ENCODE peak calls at places on chromosomes 16 and 17, in eight cellular contexts. One of them, this sample, is unnamed.

GRCh38 chr16:68792465-68793324 is 50.6 kb upstream of the TANGO6 start:
- DNase-seq in astrocyte of the hippocampus: peak
- DNase-seq in brain microvascular endothelial cell: peak
- DNase-seq in T follicular helper cell: no peak
- DNase-seq in OCI-M1: peak
- DNase-seq in stimulated activated CD4-positive, alpha-beta T cell treated with anti-CD3 and anti-CD28 coated beads, Interleukin-2, amount 100 ng/mL, for 24 hours: no peak
- DNase-seq in fibroblast of mammary gland: peak
- DNase-seq in right lobe of liver: peak
- DNase-seq in this sample: peak

GRCh38 chr16:65510850-65511249 is 389.0 kb upstream of the CDH11 start:
- DNase-seq in right lobe of liver: no peak
- DNase-seq in OCI-M1: no peak
- DNase-seq in brain microvascular endothelial cell: peak
- DNase-seq in T follicular helper cell: no peak
- DNase-seq in fibroblast of mammary gland: no peak
- DNase-seq in astrocyte of the hippocampus: peak
- DNase-seq in stimulated activated CD4-positive, alpha-beta T cell treated with anti-CD3 and anti-CD28 coated beads, Interleukin-2, amount 100 ng/mL, for 24 hours: no peak
- DNase-seq in this sample: peak

GRCh38 chr16:88973007-88973410 is 4.0 kb downstream of the CBFA2T3 start:
- DNase-seq in fibroblast of mammary gland: no peak
- DNase-seq in T follicular helper cell: no peak
- DNase-seq in stimulated activated CD4-positive, alpha-beta T cell treated with anti-CD3 and anti-CD28 coated beads, Interleukin-2, amount 100 ng/mL, for 24 hours: no peak
- DNase-seq in right lobe of liver: no peak
- DNase-seq in brain microvascular endothelial cell: no peak
- DNase-seq in OCI-M1: peak
- DNase-seq in astrocyte of the hippocampus: no peak
- DNase-seq in this sample: no peak

GRCh38 chr17:43880420-43880991 is 26.8 kb downstream of the MPP2 start:
- DNase-seq in T follicular helper cell: peak
- DNase-seq in stimulated activated CD4-positive, alpha-beta T cell treated with anti-CD3 and anti-CD28 coated beads, Interleukin-2, amount 100 ng/mL, for 24 hours: peak
- DNase-seq in fibroblast of mammary gland: no peak
- DNase-seq in OCI-M1: peak
- DNase-seq in right lobe of liver: peak
- DNase-seq in brain microvascular endothelial cell: no peak
- DNase-seq in astrocyte of the hippocampus: peak
- DNase-seq in this sample: peak

GRCh38 chr17:44794699-44795413 is 35.2 kb downstream of the GJC1 start:
- DNase-seq in OCI-M1: peak
- DNase-seq in fibroblast of mammary gland: peak
- DNase-seq in T follicular helper cell: no peak
- DNase-seq in stimulated activated CD4-positive, alpha-beta T cell treated with anti-CD3 and anti-CD28 coated beads, Interleukin-2, amount 100 ng/mL, for 24 hours: no peak
- DNase-seq in astrocyte of the hippocampus: peak
- DNase-seq in right lobe of liver: no peak
- DNase-seq in brain microvascular endothelial cell: peak
- DNase-seq in this sample: peak

GRCh38 chr17:18031955-18032354 is 7.0 kb downstream of the ATPAF2 start:
- DNase-seq in stimulated activated CD4-positive, alpha-beta T cell treated with anti-CD3 and anti-CD28 coated beads, Interleukin-2, amount 100 ng/mL, for 24 hours: no peak
- DNase-seq in T follicular helper cell: no peak
- DNase-seq in astrocyte of the hippocampus: no peak
- DNase-seq in right lobe of liver: no peak
- DNase-seq in fibroblast of mammary gland: peak
- DNase-seq in brain microvascular endothelial cell: peak
- DNase-seq in OCI-M1: no peak
- DNase-seq in this sample: peak

GRCh38 chr16:88469615-88470395 is 16.7 kb downstream of the ZFPM1 start:
- DNase-seq in right lobe of liver: no peak
- DNase-seq in T follicular helper cell: peak
- DNase-seq in brain microvascular endothelial cell: no peak
- DNase-seq in fibroblast of mammary gland: no peak
- DNase-seq in astrocyte of the hippocampus: no peak
- DNase-seq in OCI-M1: no peak
- DNase-seq in stimulated activated CD4-positive, alpha-beta T cell treated with anti-CD3 and anti-CD28 coated beads, Interleukin-2, amount 100 ng/mL, for 24 hours: peak
- DNase-seq in this sample: no peak

GRCh38 chr16:16025214-16025968 is 76.0 kb downstream of the ABCC1 start:
- DNase-seq in astrocyte of the hippocampus: peak
- DNase-seq in brain microvascular endothelial cell: peak
- DNase-seq in OCI-M1: no peak
- DNase-seq in fibroblast of mammary gland: peak
- DNase-seq in right lobe of liver: no peak
- DNase-seq in stimulated activated CD4-positive, alpha-beta T cell treated with anti-CD3 and anti-CD28 coated beads, Interleukin-2, amount 100 ng/mL, for 24 hours: peak
- DNase-seq in T follicular helper cell: peak
- DNase-seq in this sample: peak

GRCh38 chr16:19328364-19328763 is 42.8 kb downstream of the CLEC19A start:
- DNase-seq in brain microvascular endothelial cell: no peak
- DNase-seq in right lobe of liver: no peak
- DNase-seq in fibroblast of mammary gland: no peak
- DNase-seq in OCI-M1: no peak
- DNase-seq in stimulated activated CD4-positive, alpha-beta T cell treated with anti-CD3 and anti-CD28 coated beads, Interleukin-2, amount 100 ng/mL, for 24 hours: no peak
- DNase-seq in T follicular helper cell: no peak
- DNase-seq in astrocyte of the hippocampus: no peak
- DNase-seq in this sample: no peak

GRCh38 chr16:65965632-65966031 is 400.9 kb upstream of the CDH5 start:
- DNase-seq in fibroblast of mammary gland: no peak
- DNase-seq in right lobe of liver: peak
- DNase-seq in brain microvascular endothelial cell: no peak
- DNase-seq in astrocyte of the hippocampus: no peak
- DNase-seq in stimulated activated CD4-positive, alpha-beta T cell treated with anti-CD3 and anti-CD28 coated beads, Interleukin-2, amount 100 ng/mL, for 24 hours: no peak
- DNase-seq in T follicular helper cell: no peak
- DNase-seq in OCI-M1: no peak
- DNase-seq in this sample: no peak

GRCh38 chr16:8751481-8752311 is 45.7 kb downstream of the TMEM186 start:
- DNase-seq in right lobe of liver: no peak
- DNase-seq in stimulated activated CD4-positive, alpha-beta T cell treated with anti-CD3 and anti-CD28 coated beads, Interleukin-2, amount 100 ng/mL, for 24 hours: no peak
- DNase-seq in T follicular helper cell: no peak
- DNase-seq in brain microvascular endothelial cell: peak
- DNase-seq in astrocyte of the hippocampus: peak
- DNase-seq in OCI-M1: no peak
- DNase-seq in fibroblast of mammary gland: peak
- DNase-seq in this sample: peak

GRCh38 chr17:13728751-13729150 is 127.0 kb upstream of the HS3ST3A1 start:
- DNase-seq in OCI-M1: no peak
- DNase-seq in right lobe of liver: no peak
- DNase-seq in brain microvascular endothelial cell: no peak
- DNase-seq in fibroblast of mammary gland: peak
- DNase-seq in astrocyte of the hippocampus: peak
- DNase-seq in stimulated activated CD4-positive, alpha-beta T cell treated with anti-CD3 and anti-CD28 coated beads, Interleukin-2, amount 100 ng/mL, for 24 hours: no peak
- DNase-seq in T follicular helper cell: no peak
- DNase-seq in this sample: peak

GRCh38 chr17:58318065-58318481 is 10.5 kb downstream of the TSPOAP1 start:
- DNase-seq in brain microvascular endothelial cell: no peak
- DNase-seq in astrocyte of the hippocampus: no peak
- DNase-seq in fibroblast of mammary gland: no peak
- DNase-seq in OCI-M1: no peak
- DNase-seq in stimulated activated CD4-positive, alpha-beta T cell treated with anti-CD3 and anti-CD28 coated beads, Interleukin-2, amount 100 ng/mL, for 24 hours: no peak
- DNase-seq in T follicular helper cell: no peak
- DNase-seq in right lobe of liver: peak
- DNase-seq in this sample: no peak

This sample was measured in iris pigment epithelial cell.